ENCODE peak calls at places on chromosomes 2 and 18, in nine cellular contexts. E is SK-N-SH, H is prostate gland, G is GM23338, B is HCT116, J is Panc1, M is breast epithelium, R is GM12878, D is suprapubic skin. O is an unnamed sample.

GRCh38 chr2:67952066-67952465 is 110.7 kb downstream of the C1D start:
- DNase-seq in E (no peak), H (no peak), G (no peak), B (no peak), J (no peak), M (no peak), R (peak), D (no peak), O (peak)

GRCh38 chr18:7177131-7177744 is 53.7 kb upstream of the LRRC30 start:
- DNase-seq in E (peak), H (peak), G (peak), B (no peak), J (peak), M (no peak), R (no peak), D (no peak), O (no peak)

GRCh38 chr18:39871976-39872375 is 2083.1 kb upstream of the PIK3C3 start:
- DNase-seq in E (no peak), H (no peak), G (no peak), B (no peak), J (no peak), M (no peak), R (no peak), D (no peak), O (no peak)

GRCh38 chr18:13137041-13137938 is 81.3 kb upstream of the LDLRAD4 start:
- DNase-seq in E (peak), H (no peak), G (peak), B (no peak), J (no peak), M (no peak), R (no peak), D (no peak), O (no peak)

GRCh38 chr18:75779910-75780309 is 352.4 kb upstream of the SMIM21 start:
- DNase-seq in E (no peak), H (no peak), G (no peak), B (no peak), J (no peak), M (no peak), R (no peak), D (no peak), O (no peak)

GRCh38 chr2:139031722-139032121 is 251.5 kb upstream of the NXPH2 start:
- DNase-seq in E (peak), H (no peak), G (peak), B (peak), J (no peak), M (no peak), R (peak), D (no peak), O (no peak)

GRCh38 chr2:222307138-222307756 is 8.4 kb upstream of the PAX3 start:
- DNase-seq in E (no peak), H (no peak), G (peak), B (no peak), J (no peak), M (no peak), R (no peak), D (no peak), O (no peak)

GRCh38 chr18:46046126-46046525 is 25.9 kb downstream of the PSTPIP2 start:
- DNase-seq in E (no peak), H (no peak), G (peak), B (no peak), J (no peak), M (no peak), R (no peak), D (no peak), O (no peak)

GRCh38 chr18:5584751-5585417 is 41.1 kb upstream of the EPB41L3 start:
- DNase-seq in E (no peak), H (no peak), G (no peak), B (no peak), J (no peak), M (no peak), R (no peak), D (no peak), O (no peak)

GRCh38 chr2:23042176-23042909 is 342.6 kb upstream of the KLHL29 start:
- DNase-seq in E (no peak), H (no peak), G (no peak), B (no peak), J (no peak), M (no peak), R (no peak), D (no peak), O (no peak)

GRCh38 chr18:76573325-76574025 is 78.4 kb upstream of the ZNF516 start:
- DNase-seq in E (no peak), H (no peak), G (no peak), B (no peak), J (no peak), M (no peak), R (no peak), D (no peak), O (no peak)

GRCh38 chr2:88753833-88754584 is 62.5 kb downstream of the RPIA start:
- DNase-seq in E (no peak), H (no peak), G (peak), B (no peak), J (no peak), M (no peak), R (peak), D (no peak), O (no peak)

GRCh38 chr2:110745048-110745447 is 12.7 kb downstream of the ACOXL start:
- DNase-seq in E (no peak), H (no peak), G (no peak), B (no peak), J (no peak), M (no peak), R (no peak), D (no peak), O (no peak)

GRCh38 chr18:37317486-37317885 is 248.1 kb downstream of the CELF4 start:
- DNase-seq in E (no peak), H (no peak), G (no peak), B (no peak), J (no peak), M (no peak), R (no peak), D (no peak), O (no peak)

GRCh38 chr2:160269365-160269764 is 69.3 kb upstream of the ITGB6 start:
- DNase-seq in E (no peak), H (no peak), G (no peak), B (no peak), J (no peak), M (no peak), R (no peak), D (no peak), O (no peak)

GRCh38 chr18:8507361-8507760 is 101.9 kb upstream of the RAB12 start:
- DNase-seq in E (peak), H (no peak), G (peak), B (peak), J (no peak), M (no peak), R (no peak), D (no peak), O (no peak)

GRCh38 chr2:214699236-214699635 is 110.2 kb downstream of the BARD1 start:
- DNase-seq in E (no peak), H (no peak), G (no peak), B (no peak), J (no peak), M (no peak), R (no peak), D (no peak), O (no peak)

GRCh38 chr18:42155024-42155423 is 200.0 kb downstream of the PIK3C3 start:
- DNase-seq in E (peak), H (no peak), G (no peak), B (no peak), J (no peak), M (no peak), R (no peak), D (no peak), O (no peak)

GRCh38 chr2:69306612-69306896 is 80.5 kb downstream of the GFPT1 start:
- DNase-seq in E (no peak), H (no peak), G (no peak), B (no peak), J (no peak), M (no peak), R (no peak), D (no peak), O (no peak)

GRCh38 chr2:130901061-130901460 is 64.3 kb downstream of the ARHGEF4 start:
- DNase-seq in E (no peak), H (no peak), G (no peak), B (no peak), J (no peak), M (no peak), R (no peak), D (no peak), O (no peak)

GRCh38 chr2:71952572-71953188 is 195.0 kb downstream of the CYP26B1 start:
- DNase-seq in E (no peak), H (peak), G (no peak), B (no peak), J (no peak), M (no peak), R (no peak), D (no peak), O (peak)

GRCh38 chr18:62425465-62426190 is 97.2 kb upstream of the ZCCHC2 start:
- DNase-seq in E (peak), H (peak), G (peak), B (peak), J (peak), M (peak), R (no peak), D (peak), O (peak)

GRCh38 chr2:68272246-68272987 is 20.1 kb upstream of the PPP3R1 start:
- DNase-seq in E (no peak), H (no peak), G (no peak), B (no peak), J (no peak), M (no peak), R (no peak), D (no peak), O (no peak)

GRCh38 chr2:181076666-181077065 is 96.3 kb downstream of the UBE2E3 start:
- DNase-seq in E (no peak), H (no peak), G (peak), B (no peak), J (no peak), M (no peak), R (no peak), D (no peak), O (no peak)

GRCh38 chr2:45344502-45344901 is 266.6 kb downstream of the SRBD1 start:
- DNase-seq in E (no peak), H (no peak), G (no peak), B (no peak), J (no peak), M (no peak), R (no peak), D (no peak), O (no peak)

GRCh38 chr2:83967854-83968253 is 491.2 kb downstream of the SUCLG1 start:
- DNase-seq in E (no peak), H (no peak), G (peak), B (peak), J (no peak), M (no peak), R (no peak), D (no peak), O (no peak)

GRCh38 chr18:6413554-6414117 is 1.1 kb downstream of the L3MBTL4 start:
- DNase-seq in E (peak), H (no peak), G (no peak), B (no peak), J (no peak), M (no peak), R (no peak), D (no peak), O (no peak)

GRCh38 chr2:231693956-231694355 is 14.4 kb upstream of the PTMA start:
- DNase-seq in E (no peak), H (no peak), G (no peak), B (no peak), J (no peak), M (no peak), R (no peak), D (no peak), O (no peak)

DNA sequence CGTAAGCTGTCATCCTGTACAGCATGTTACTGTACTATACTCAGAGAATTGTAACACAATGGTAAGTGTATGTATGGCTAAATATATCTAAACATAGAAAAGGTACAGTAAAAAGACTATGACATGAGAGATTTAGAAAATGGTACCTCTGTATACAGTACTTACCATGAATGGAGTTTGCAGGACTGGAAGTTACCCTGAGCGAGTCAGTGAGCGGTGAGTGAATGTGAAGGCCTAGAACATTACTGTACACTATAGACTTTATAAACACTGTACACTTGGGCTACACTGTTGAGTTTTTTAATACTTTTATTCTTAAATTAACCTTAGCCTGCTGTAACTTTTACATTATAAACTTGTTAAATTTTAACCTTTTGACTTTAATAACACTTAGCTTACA is 1.5 kb downstream of the DDX18 start:
- DNase-seq in E (no peak), H (no peak), G (no peak), B (no peak), J (no peak), M (no peak), R (no peak), D (no peak), O (no peak)
- H3K4me3 ChIP-seq in E (peak), H (no peak), G (peak), B (peak), J (peak), M (no peak), R (peak), D (peak), O (peak)

GRCh38 chr2:86069091-86069685 is 36.5 kb downstream of the POLR1A start:
- DNase-seq in E (no peak), H (no peak), G (no peak), B (no peak), J (no peak), M (no peak), R (no peak), D (no peak), O (no peak)
- TF ChIP-seq CTCF in E (no peak), H (no peak), G (no peak), B (no peak), J (no peak), M (no peak), R (no peak), D (no peak), O (no peak)

DNA sequence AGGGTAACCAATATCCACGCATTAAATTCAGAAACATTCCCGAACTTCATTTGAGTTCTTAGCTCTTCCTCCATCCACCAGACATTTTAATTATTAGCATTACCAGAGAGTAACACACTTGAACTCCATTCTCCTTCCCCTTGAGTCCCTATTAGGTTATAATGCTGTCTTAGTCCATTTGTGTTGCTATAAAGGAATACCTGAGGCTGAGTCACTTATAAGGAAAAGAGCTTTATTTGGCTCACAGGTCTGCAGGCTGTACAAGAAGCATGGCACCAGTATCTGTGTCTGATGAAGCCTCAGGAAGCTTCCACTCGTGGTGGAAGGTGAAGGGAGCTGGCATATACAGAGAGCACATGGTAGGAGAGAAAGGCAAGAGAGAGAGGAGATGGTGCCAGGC is 25.4 kb downstream of the TBC1D8 start:
- DNase-seq in E (no peak), H (no peak), G (no peak), B (no peak), J (no peak), M (no peak), R (no peak), D (no peak), O (no peak)
- TF ChIP-seq POLR2AphosphoS5 in E (no peak), H (no peak), G (no peak), B (no peak), J (no peak), M (no peak), R (no peak), D (no peak), O (no peak)

GRCh38 chr2:203871371-203871983 is 3.9 kb downstream of the CTLA4 start:
- DNase-seq in E (no peak), H (no peak), G (no peak), B (no peak), J (no peak), M (no peak), R (peak), D (no peak), O (peak)

GRCh38 chr2:203870481-203870880 is 2.9 kb downstream of the CTLA4 start:
- DNase-seq in E (no peak), H (no peak), G (no peak), B (no peak), J (no peak), M (no peak), R (no peak), D (no peak), O (peak)

GRCh38 chr2:203869610-203870042 is 2.1 kb downstream of the CTLA4 start:
- DNase-seq in E (no peak), H (no peak), G (no peak), B (no peak), J (no peak), M (no peak), R (no peak), D (no peak), O (peak)

GRCh38 chr2:203869207-203869606 is 1.6 kb downstream of the CTLA4 start:
- DNase-seq in E (no peak), H (no peak), G (no peak), B (no peak), J (no peak), M (no peak), R (no peak), D (no peak), O (peak)

DNA sequence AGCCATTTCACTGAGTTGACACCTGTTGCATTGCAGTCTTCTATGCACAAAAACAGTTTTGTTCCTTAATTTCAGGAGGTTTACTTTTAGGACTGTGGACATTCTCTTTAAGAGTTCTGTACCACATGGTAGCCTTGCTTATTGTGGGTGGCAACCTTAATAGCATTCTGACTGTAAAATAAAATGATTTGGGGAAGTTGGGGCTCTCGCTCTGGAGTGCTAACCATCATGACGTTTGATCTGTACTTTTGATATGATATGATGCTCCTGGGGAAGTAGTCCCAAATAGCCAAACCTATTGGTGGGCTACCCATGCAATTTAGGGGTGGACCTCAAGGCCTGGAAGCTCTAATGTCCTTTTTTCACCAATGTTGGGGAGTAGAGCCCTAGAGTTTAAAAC is 3.4 kb downstream of the CTLA4 start:
- DNase-seq in E (no peak), H (no peak), G (no peak), B (no peak), J (no peak), M (no peak), R (no peak), D (no peak), O (peak)
- H3K4me3 ChIP-seq in E (no peak), H (no peak), G (no peak), B (no peak), J (no peak), M (no peak), R (no peak), D (no peak), O (no peak)